ENCODE peak calls at places on chromosomes 1 and 21, in ten cellular contexts. H is Peyer's patch; F is ACHN; W is NCI-H1417 treated with DMSO at 0.1 percent for 48 hours; N is stimulated activated CD8-positive, alpha-beta memory T cell treated with anti-CD3 and anti-CD28 coated beads, Interleukin-4, amount 100 ng/mL, for 24 hours; Q is activated CD8-positive, alpha-beta memory T cell treated with anti-CD3 and anti-CD28 coated beads for 4 hours; C is Kasumi-1; A is epithelial cell of proximal tubule; Y is occipital lobe; L is NCI-H1092. O is an unnamed sample.

GRCh38 chr21:46325073-46325912 is 1.3 kb downstream of the PCNT start:
- DNase-seq in Q (no peak), W (no peak), H (peak; percentile 56), N (peak; percentile 15), Y (peak; percentile 22), A (no peak), F (peak; percentile 50), L (peak; percentile 42), C (peak; percentile 44), O (peak; percentile 64)

GRCh38 chr1:153404768-153405167 is 11.6 kb upstream of the S100A7A start:
- DNase-seq in H (peak; percentile 55), C (peak; percentile 21), N (peak; percentile 38), L (no peak), Q (peak; percentile 6), W (no peak), Y (no peak), A (no peak), F (peak; percentile 44), O (no peak)

GRCh38 chr1:35539824-35540261 is 17.4 kb downstream of the KIAA0319L start:
- DNase-seq in C (peak; percentile 5), H (no peak), Q (no peak), W (no peak), F (no peak), L (no peak), N (no peak), A (no peak), Y (no peak), O (no peak)

GRCh38 chr1:222736972-222737371 is at the start of gene FAM177B:
- DNase-seq in Y (no peak), C (no peak), H (no peak), Q (no peak), L (no peak), A (no peak), N (no peak), W (no peak), F (no peak), O (no peak)

GRCh38 chr1:204151562-204152309 is at the start of gene ETNK2:
- DNase-seq in A (no peak), Q (peak; percentile 30), Y (no peak), W (no peak), H (peak; percentile 60), N (peak; percentile 27), F (peak; percentile 66), C (no peak), L (peak; percentile 70), O (peak; percentile 75)

GRCh38 chr1:7491089-7491817 is 279.8 kb upstream of the VAMP3 start:
- DNase-seq in F (no peak), H (peak; percentile 54), W (peak; percentile 63), Y (no peak), C (no peak), L (peak; percentile 94), A (peak; percentile 56), Q (no peak), N (no peak), O (peak; percentile 83)

GRCh38 chr1:245978915-245979314 is 528.2 kb downstream of the SMYD3 start:
- DNase-seq in Y (no peak), A (no peak), W (no peak), N (no peak), F (no peak), H (no peak), L (no peak), C (no peak), Q (no peak), O (no peak)

GRCh38 chr21:36190736-36191135 is 34.1 kb downstream of the DOP1B start:
- DNase-seq in A (no peak), N (no peak), F (no peak), W (no peak), H (no peak), Q (no peak), Y (no peak), C (no peak), L (no peak), O (no peak)

GRCh38 chr1:243301059-243301458 is 45.2 kb downstream of the SDCCAG8 start:
- DNase-seq in H (no peak), F (no peak), L (no peak), Y (no peak), W (no peak), N (no peak), A (no peak), Q (no peak), C (no peak), O (no peak)

GRCh38 chr1:226602186-226603029 is 53.8 kb downstream of the STUM start:
- DNase-seq in C (no peak), A (no peak), F (no peak), L (no peak), W (no peak), Q (no peak), N (no peak), Y (no peak), H (peak; percentile 51), O (no peak)

GRCh38 chr1:154972213-154972516 is 1.6 kb upstream of the SHC1 start:
- DNase-seq in C (no peak), W (no peak), N (no peak), H (no peak), F (no peak), L (no peak), A (no peak), Y (no peak), Q (no peak), O (no peak)

GRCh38 chr1:229844675-229845074 is 218.6 kb downstream of the URB2 start:
- DNase-seq in H (no peak), W (no peak), Y (no peak), N (no peak), L (no peak), A (no peak), F (no peak), C (no peak), Q (no peak), O (peak; percentile 75)

O was measured in NCI-H345.